ENCODE peak calls at places on chromosomes 11 and 22, in eight cellular contexts. U, P, K, D, V, A, W and R are unnamed samples.

GRCh38 chr11:29261831-29262230 is 755.0 kb downstream of the KCNA4 start:
- DNase-seq in U (no peak), P (no peak), K (no peak), D (no peak), V (no peak), A (no peak), W (no peak), R (no peak)

GRCh38 chr11:65132988-65133700 is 1.2 kb downstream of the SYVN1 start:
- DNase-seq in U (peak), P (peak), K (no peak), D (no peak), V (no peak), A (peak), W (peak), R (peak)

GRCh38 chr11:94129505-94130335 is 1.1 kb downstream of the PANX1 start:
- DNase-seq in U (no peak), P (no peak), K (no peak), D (peak), V (no peak), A (no peak), W (peak), R (no peak)

GRCh38 chr11:75779960-75780359 is 11.4 kb downstream of the DGAT2 start:
- DNase-seq in U (no peak), P (no peak), K (no peak), D (no peak), V (no peak), A (no peak), W (no peak), R (peak)

GRCh38 chr11:118916842-118917388 is 8.8 kb downstream of the BCL9L start:
- DNase-seq in U (peak), P (peak), K (no peak), D (no peak), V (no peak), A (no peak), W (peak), R (peak)

GRCh38 chr22:44193537-44193896 is 12.8 kb downstream of the PARVG start:
- DNase-seq in U (no peak), P (no peak), K (no peak), D (peak), V (no peak), A (no peak), W (no peak), R (no peak)

GRCh38 chr11:128934926-128935325 is 7.7 kb downstream of the TP53AIP1 start:
- DNase-seq in U (no peak), P (no peak), K (no peak), D (no peak), V (no peak), A (no peak), W (no peak), R (no peak)

GRCh38 chr22:38273135-38273761 is 438 bp upstream of the TMEM184B start:
- DNase-seq in U (no peak), P (no peak), K (no peak), D (no peak), V (no peak), A (no peak), W (no peak), R (no peak)

GRCh38 chr22:39818050-39818449 is 75.5 kb downstream of the ENTHD1 start:
- DNase-seq in U (peak), P (no peak), K (no peak), D (no peak), V (peak), A (no peak), W (no peak), R (no peak)

GRCh38 chr22:50250555-50251471 is at the start of gene HDAC10:
- DNase-seq in U (peak), P (peak), K (peak), D (peak), V (peak), A (peak), W (peak), R (peak)